ENCODE peak calls at places on chromosomes 2 and 18, in ten cellular contexts. L, B, I, Z, E, H, P, G, K and Q are unnamed samples.

GRCh38 chr2:34115076-34115475 is 516.0 kb upstream of the FAM98A start:
- DNase-seq in L (no peak), B (no peak), I (no peak), Z (no peak), E (no peak), H (no peak), P (no peak), G (no peak), K (no peak), Q (no peak)

GRCh38 chr2:168920504-168921157 is 19.5 kb downstream of the G6PC2 start:
- DNase-seq in L (peak), B (peak), I (peak), Z (peak), E (peak), H (peak), P (peak), G (peak), K (peak), Q (peak)

GRCh38 chr2:210567279-210567678 is 10.9 kb downstream of the CPS1 start:
- DNase-seq in L (no peak), B (no peak), I (no peak), Z (no peak), E (no peak), H (no peak), P (no peak), G (no peak), K (no peak), Q (no peak)

GRCh38 chr2:3628800-3629199 is 29.2 kb upstream of the ALLC start:
- DNase-seq in L (peak), B (no peak), I (no peak), Z (no peak), E (peak), H (no peak), P (no peak), G (peak), K (no peak), Q (no peak)

GRCh38 chr18:10560457-10561045 is 34.7 kb downstream of the NAPG start:
- DNase-seq in L (peak), B (peak), I (peak), Z (peak), E (peak), H (peak), P (peak), G (peak), K (peak), Q (peak)

GRCh38 chr18:13423352-13423751 is 204.8 kb downstream of the LDLRAD4 start:
- DNase-seq in L (no peak), B (no peak), I (no peak), Z (no peak), E (no peak), H (no peak), P (no peak), G (no peak), K (no peak), Q (no peak)

GRCh38 chr2:36458106-36458505 is 102.5 kb downstream of the CRIM1 start:
- DNase-seq in L (no peak), B (no peak), I (no peak), Z (no peak), E (no peak), H (no peak), P (no peak), G (no peak), K (no peak), Q (no peak)

GRCh38 chr2:152132321-152132720 is 33.5 kb upstream of the CACNB4 start:
- DNase-seq in L (no peak), B (no peak), I (no peak), Z (no peak), E (no peak), H (no peak), P (no peak), G (no peak), K (no peak), Q (no peak)

GRCh38 chr2:165793161-165793778 is 777 bp downstream of the GALNT3 start:
- DNase-seq in L (peak), B (peak), I (no peak), Z (peak), E (no peak), H (no peak), P (no peak), G (no peak), K (no peak), Q (peak)

GRCh38 chr2:134778372-134778771 is 59.6 kb upstream of the TMEM163 start:
- DNase-seq in L (peak), B (no peak), I (no peak), Z (no peak), E (no peak), H (no peak), P (no peak), G (peak), K (no peak), Q (no peak)

GRCh38 chr2:162328424-162329157 is 10.1 kb upstream of the IFIH1 start:
- DNase-seq in L (no peak), B (no peak), I (no peak), Z (no peak), E (no peak), H (no peak), P (no peak), G (no peak), K (no peak), Q (peak)

GRCh38 chr2:117985092-117985491 is 28.8 kb downstream of the CCDC93 start:
- DNase-seq in L (no peak), B (no peak), I (no peak), Z (peak), E (no peak), H (no peak), P (no peak), G (no peak), K (no peak), Q (no peak)

GRCh38 chr2:112794131-112794733 is 9.9 kb upstream of the IL1A start:
- DNase-seq in L (peak), B (peak), I (peak), Z (no peak), E (no peak), H (peak), P (no peak), G (peak), K (peak), Q (peak)